ENCODE peak calls at places on chromosomes 7 and 10, in seven cellular contexts. Z, N, H, T, R, G and S are unnamed samples.

GRCh38 chr7:44158060-44158872 is 17.1 kb upstream of the MYL7 start:
- DNase-seq in Z (peak), H (no peak), R (no peak), N (no peak), T (no peak), G (no peak), S (no peak)

GRCh38 chr10:79241990-79242619 is 105.2 kb upstream of the PPIF start:
- DNase-seq in T (no peak), Z (peak), N (peak), H (no peak), G (peak), R (peak), S (peak)

GRCh38 chr10:27833792-27834191 is 88.2 kb upstream of the MKX start:
- DNase-seq in G (no peak), R (no peak), Z (no peak), H (no peak), T (no peak), N (no peak), S (no peak)

GRCh38 chr7:155674556-155674955 is 30.1 kb downstream of the RBM33 start:
- DNase-seq in G (peak), R (peak), N (no peak), H (no peak), T (no peak), Z (no peak), S (no peak)

GRCh38 chr10:48199580-48200377 is 74.7 kb downstream of the FRMPD2 start:
- DNase-seq in N (no peak), Z (no peak), R (peak), H (no peak), G (no peak), T (no peak), S (peak)

GRCh38 chr7:149459540-149460433 is 1.1 kb downstream of the ZNF777 start:
- DNase-seq in T (no peak), H (peak), G (peak), N (no peak), R (peak), Z (peak), S (peak)

GRCh38 chr7:156684661-156685060 is 44.1 kb downstream of the RNF32 start:
- DNase-seq in Z (no peak), N (no peak), R (no peak), T (no peak), G (peak), H (no peak), S (peak)

GRCh38 chr7:95101422-95101821 is 194.0 kb downstream of the PPP1R9A start:
- DNase-seq in H (no peak), Z (no peak), R (no peak), G (no peak), T (no peak), N (no peak), S (no peak)

GRCh38 chr7:74511360-74511759 is 57.7 kb downstream of the GTF2IRD1 start:
- DNase-seq in R (no peak), T (no peak), G (peak), N (no peak), H (no peak), Z (no peak), S (no peak)

GRCh38 chr7:128837521-128837921 is 7.3 kb downstream of the FLNC start:
- DNase-seq in G (no peak), T (no peak), N (no peak), R (no peak), Z (no peak), H (no peak), S (no peak)

GRCh38 chr7:39606352-39606751 is 17.0 kb upstream of the RALA start:
- DNase-seq in T (no peak), N (no peak), H (no peak), Z (no peak), R (no peak), G (no peak), S (peak)

GRCh38 chr7:155457544-155458316 is at the start of gene EN2:
- DNase-seq in T (no peak), R (no peak), Z (peak), H (no peak), G (peak), N (no peak), S (no peak)

GRCh38 chr7:13821152-13821787 is 168.2 kb downstream of the ETV1 start:
- DNase-seq in H (no peak), T (no peak), G (no peak), N (no peak), R (no peak), Z (no peak), S (no peak)

GRCh38 chr7:35334511-35334910 is 80.6 kb upstream of the TBX20 start:
- DNase-seq in G (no peak), R (no peak), Z (no peak), H (no peak), N (no peak), T (no peak), S (peak)

GRCh38 chr10:69567920-69568319 is 5.3 kb downstream of the NEUROG3 start:
- DNase-seq in N (peak), T (no peak), Z (peak), H (peak), R (peak), G (peak), S (peak)

GRCh38 chr10:99555371-99556224 is 22.9 kb downstream of the NKX2-3 start:
- DNase-seq in G (peak), T (no peak), N (no peak), R (no peak), H (no peak), Z (no peak), S (no peak)

GRCh38 chr10:86305521-86305920 is 61.1 kb downstream of the GRID1 start:
- DNase-seq in Z (peak), N (no peak), R (no peak), T (no peak), G (no peak), H (no peak), S (no peak)

GRCh38 chr10:72883861-72884260 is 9.7 kb upstream of the OIT3 start:
- DNase-seq in N (no peak), G (no peak), T (no peak), R (no peak), Z (no peak), H (no peak), S (no peak)

GRCh38 chr7:155509725-155510551 is 36.4 kb downstream of the CNPY1 start:
- DNase-seq in H (no peak), Z (peak), R (no peak), G (peak), T (no peak), N (no peak), S (peak)

GRCh38 chr7:1895664-1896515 is 225.8 kb downstream of the ELFN1 start:
- DNase-seq in Z (no peak), N (no peak), R (no peak), T (no peak), H (no peak), G (no peak), S (no peak)

GRCh38 chr7:30352169-30352568 is 67.8 kb downstream of the ZNRF2 start:
- DNase-seq in Z (no peak), T (no peak), G (no peak), N (no peak), H (no peak), R (no peak), S (no peak)

GRCh38 chr7:125934539-125934938 is 1004.9 kb upstream of the POT1 start:
- DNase-seq in T (no peak), N (no peak), H (no peak), R (no peak), Z (no peak), G (no peak), S (peak)

GRCh38 chr10:79391231-79392019 is 44.2 kb downstream of the PPIF start:
- DNase-seq in G (no peak), R (no peak), Z (peak), N (peak), H (no peak), T (no peak), S (no peak)

GRCh38 chr10:87562750-87563149 is 58.1 kb downstream of the MINPP1 start:
- DNase-seq in R (no peak), Z (no peak), G (no peak), N (no peak), T (no peak), H (no peak), S (no peak)

GRCh38 chr7:25662881-25663588 is 434.7 kb upstream of the NPVF start:
- DNase-seq in N (no peak), G (no peak), R (no peak), Z (no peak), H (no peak), T (no peak), S (no peak)

GRCh38 chr10:48215148-48215982 is 59.1 kb downstream of the FRMPD2 start:
- DNase-seq in G (peak), N (peak), H (peak), R (peak), Z (peak), T (no peak), S (peak)

GRCh38 chr7:76054129-76055120 is 6.5 kb downstream of the MDH2 start:
- DNase-seq in Z (peak), T (no peak), R (peak), G (peak), N (peak), H (no peak), S (peak)

GRCh38 chr7:2028733-2029132 is 204.0 kb downstream of the MAD1L1 start:
- DNase-seq in T (no peak), G (no peak), R (no peak), N (peak), H (no peak), Z (no peak), S (no peak)

GRCh38 chr10:11539191-11539868 is 72.1 kb downstream of the USP6NL start:
- DNase-seq in H (no peak), G (no peak), R (peak), N (no peak), T (no peak), Z (peak), S (peak)

GRCh38 chr7:73865738-73866445 is 4.9 kb downstream of the TMEM270 start:
- DNase-seq in H (peak), G (peak), R (peak), N (peak), Z (peak), T (no peak), S (peak)

GRCh38 chr10:6045600-6046457 is 16.3 kb downstream of the IL2RA start:
- DNase-seq in H (no peak), G (no peak), T (no peak), R (no peak), N (no peak), Z (peak), S (no peak)

GRCh38 chr10:77505431-77506334 is 131.9 kb downstream of the KCNMA1 start:
- DNase-seq in H (no peak), Z (no peak), G (no peak), R (peak), N (no peak), T (no peak), S (peak)

GRCh38 chr10:9796567-9796966 is 1221.1 kb upstream of the CELF2 start:
- DNase-seq in H (no peak), G (peak), N (no peak), Z (no peak), R (no peak), T (no peak), S (no peak)

GRCh38 chr10:121580276-121581116 is 17.7 kb downstream of the FGFR2 start:
- DNase-seq in R (no peak), G (peak), H (no peak), Z (peak), T (no peak), N (no peak), S (peak)

GRCh38 chr7:74234549-74234948 is 19.6 kb downstream of the RFC2 start:
- DNase-seq in T (no peak), N (no peak), G (no peak), Z (no peak), H (no peak), R (no peak), S (no peak)

GRCh38 chr10:79051766-79052165 is 17.0 kb upstream of the ZMIZ1 start:
- DNase-seq in N (peak), G (no peak), Z (peak), H (no peak), R (no peak), T (no peak), S (no peak)

GRCh38 chr7:1587738-1588137 is 17.9 kb upstream of the PSMG3 start:
- DNase-seq in R (no peak), Z (no peak), N (no peak), T (no peak), G (no peak), H (no peak), S (no peak)

GRCh38 chr10:102420443-102420809 is 210 bp upstream of the FBXL15 start:
- DNase-seq in H (no peak), N (peak), R (no peak), Z (no peak), G (no peak), T (peak), S (no peak)

GRCh38 chr10:45427305-45427955 is 53.4 kb downstream of the ALOX5 start:
- DNase-seq in H (no peak), T (no peak), R (no peak), Z (peak), G (peak), N (no peak), S (no peak)

GRCh38 chr7:130901209-130901783 is 167.3 kb upstream of the KLF14 start:
- DNase-seq in T (no peak), N (peak), G (peak), R (peak), H (peak), Z (no peak), S (peak)